ENCODE peak calls at places on chromosomes 5 and 9, in four cellular contexts. S is colonic mucosa; A is activated CD8-positive, alpha-beta memory T cell treated with anti-CD3 and anti-CD28 coated beads for 24 hours; K is DMS79 treated with DMSO at 0.1 percent for 48 hours. J is an unnamed sample.

GRCh38 chr9:127497656-127498290 is 46.5 kb downstream of the LRSAM1 start:
- DNase-seq in S (no peak), A (no peak), K (no peak), J (no peak)

GRCh38 chr5:180467028-180467427 is 27.2 kb upstream of the CNOT6 start:
- DNase-seq in S (peak), A (peak), K (no peak), J (no peak)

GRCh38 chr5:60540855-60541805 is 158.8 kb downstream of the DEPDC1B start:
- DNase-seq in S (no peak), A (no peak), K (no peak), J (no peak)

GRCh38 chr5:159096555-159097460 is 2.9 kb downstream of the EBF1 start:
- DNase-seq in S (no peak), A (no peak), K (no peak), J (no peak)

GRCh38 chr5:30099634-30100033 is 1093.9 kb upstream of the CDH6 start:
- DNase-seq in S (no peak), A (no peak), K (no peak), J (peak)

GRCh38 chr5:132498152-132498551 is 7.6 kb upstream of the IRF1 start:
- DNase-seq in S (peak), A (no peak), K (no peak), J (no peak)

GRCh38 chr9:116332090-116332489 is 178.5 kb downstream of the PAPPA start:
- DNase-seq in S (no peak), A (no peak), K (no peak), J (no peak)

GRCh38 chr5:179265529-179266290 is 79.6 kb downstream of the ADAMTS2 start:
- DNase-seq in S (peak), A (peak), K (peak), J (no peak)

GRCh38 chr9:107068581-107068980 is 205.6 kb downstream of the ZNF462 start:
- DNase-seq in S (peak), A (no peak), K (no peak), J (no peak)

GRCh38 chr5:116084231-116084630 is 594 bp upstream of the COMMD10 start:
- DNase-seq in S (peak), A (peak), K (no peak), J (no peak)

J was measured in SHP77 treated with DMSO at 0.1 percent for 48 hours.